ENCODE peak calls at places on chromosomes 11 and 22, in four cellular contexts. D is Calu3, H is fibroblast of the aortic adventitia, Z is AG09319. K is an unnamed sample.

GRCh38 chr22:36277482-36278291 is 24.8 kb downstream of the APOL1 start:
- DNase-seq in D (peak), H (peak), Z (no peak), K (no peak)

GRCh38 chr11:45870706-45871105 is 14.7 kb upstream of the MAPK8IP1 start:
- DNase-seq in D (no peak), H (no peak), Z (no peak), K (no peak)

GRCh38 chr11:46393231-46393616 is 1.6 kb upstream of the CHRM4 start:
- DNase-seq in D (no peak), H (no peak), Z (no peak), K (no peak)

GRCh38 chr11:6203327-6203726 is 2.0 kb upstream of the C11orf42 start:
- DNase-seq in D (no peak), H (no peak), Z (no peak), K (no peak)

GRCh38 chr11:114180301-114181055 is 115.7 kb upstream of the NNMT start:
- DNase-seq in D (peak), H (peak), Z (no peak), K (no peak)

GRCh38 chr11:13384837-13385417 is 78.1 kb downstream of the BTBD10 start:
- DNase-seq in D (peak), H (peak), Z (peak), K (no peak)

GRCh38 chr22:20021196-20022181 is 579 bp downstream of the TANGO2 start:
- DNase-seq in D (peak), H (peak), Z (peak), K (no peak)

GRCh38 chr11:110903830-110904229 is 191.6 kb upstream of the ARHGAP20 start:
- DNase-seq in D (no peak), H (no peak), Z (no peak), K (no peak)

GRCh38 chr22:23781065-23781464 is 5.7 kb upstream of the SMARCB1 start:
- DNase-seq in D (no peak), H (no peak), Z (no peak), K (no peak)

GRCh38 chr11:67045314-67045713 is 11.3 kb upstream of the RHOD start:
- DNase-seq in D (no peak), H (peak), Z (no peak), K (no peak)

GRCh38 chr11:85088286-85088685 is 538.9 kb downstream of the DLG2 start:
- DNase-seq in D (no peak), H (no peak), Z (no peak), K (no peak)

GRCh38 chr11:100619484-100619883 is 67.6 kb upstream of the ARHGAP42 start:
- DNase-seq in D (no peak), H (peak), Z (no peak), K (no peak)

GRCh38 chr11:95081412-95081811 is 8.2 kb upstream of the ENDOD1 start:
- DNase-seq in D (no peak), H (no peak), Z (no peak), K (no peak)

GRCh38 chr11:118635237-118635591 is 27.8 kb downstream of the PHLDB1 start:
- DNase-seq in D (no peak), H (no peak), Z (no peak), K (peak)

GRCh38 chr11:116879789-116880402 is 42.5 kb upstream of the APOA1 start:
- DNase-seq in D (peak), H (peak), Z (peak), K (no peak)

GRCh38 chr22:47128216-47129215 is 366.1 kb downstream of the TBC1D22A start:
- DNase-seq in D (no peak), H (no peak), Z (no peak), K (peak)

GRCh38 chr11:76781861-76782500 is 1.2 kb upstream of the TSKU start:
- DNase-seq in D (no peak), H (no peak), Z (no peak), K (no peak)

GRCh38 chr11:385594-386351 is 8.2 kb upstream of the PKP3 start:
- DNase-seq in D (no peak), H (no peak), Z (no peak), K (no peak)

GRCh38 chr11:16924462-16924825 is 89.8 kb downstream of the PLEKHA7 start:
- DNase-seq in D (no peak), H (no peak), Z (no peak), K (no peak)

GRCh38 chr11:69771466-69771865 is 3.7 kb downstream of the FGF4 start:
- DNase-seq in D (no peak), H (no peak), Z (no peak), K (no peak)

GRCh38 chr22:22110548-22111266 is 128.1 kb upstream of the TOP3B start:
- DNase-seq in D (peak), H (peak), Z (peak), K (peak)
- TF ChIP-seq CTCF in D (peak), H (peak), Z (peak), K (peak)

GRCh38 chr22:45535400-45535799 is 32.7 kb downstream of the FBLN1 start:
- DNase-seq in D (no peak), H (no peak), Z (no peak), K (no peak)
- TF ChIP-seq CTCF in D (no peak), H (no peak), Z (no peak), K (no peak)

GRCh38 chr11:124077266-124077665 is 36.1 kb upstream of the OR10G7 start:
- DNase-seq in D (no peak), H (no peak), Z (no peak), K (no peak)
- TF ChIP-seq CTCF in D (no peak), H (no peak), Z (no peak), K (no peak)

GRCh38 chr11:93770160-93770559 is 13.9 kb upstream of the MED17 start:
- DNase-seq in D (no peak), H (no peak), Z (no peak), K (no peak)

GRCh38 chr11:93772123-93772522 is 12.0 kb upstream of the MED17 start:
- DNase-seq in D (no peak), H (no peak), Z (no peak), K (no peak)

GRCh38 chr11:93773045-93773477 is 11.0 kb upstream of the MED17 start:
- DNase-seq in D (no peak), H (no peak), Z (no peak), K (no peak)

GRCh38 chr11:93773601-93774200 is 10.4 kb upstream of the MED17 start:
- DNase-seq in D (no peak), H (no peak), Z (no peak), K (no peak)

GRCh38 chr11:93775289-93775688 is 8.8 kb upstream of the MED17 start:
- DNase-seq in D (peak), H (no peak), Z (no peak), K (no peak)
- TF ChIP-seq CTCF in D (no peak), H (peak), Z (no peak), K (peak)

GRCh38 chr11:49995559-49995958 is 13.2 kb upstream of the OR4C12 start:
- DNase-seq in D (peak), H (peak), Z (peak), K (no peak)
- TF ChIP-seq CTCF in D (peak), H (peak), Z (peak), K (peak)

DNA sequence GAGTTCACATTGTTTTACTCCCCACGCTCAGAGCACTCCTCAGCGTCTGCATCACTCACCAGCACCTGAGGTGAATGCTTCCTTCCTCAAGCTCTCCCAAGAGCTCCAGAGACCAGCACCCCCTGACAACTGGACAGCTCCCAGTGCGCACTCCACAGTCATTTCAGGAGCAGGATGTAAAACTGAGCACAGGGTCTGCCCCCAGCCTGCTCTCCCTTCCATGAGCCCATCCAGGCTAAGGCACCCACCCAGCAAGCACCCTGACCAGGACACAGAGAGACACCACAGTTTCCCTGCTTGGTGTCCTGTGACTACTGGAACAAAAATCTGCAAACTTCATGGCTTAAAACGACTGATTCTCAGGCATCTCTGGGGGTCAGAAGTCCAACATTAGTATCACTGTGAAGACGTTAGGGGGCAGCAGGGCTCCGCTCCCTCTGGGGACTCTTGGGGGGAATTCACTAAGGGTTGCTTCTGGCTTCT is 3.3 kb downstream of the SCGB1D2 start:
- DNase-seq in D (peak), H (peak), Z (no peak), K (no peak)
- TF ChIP-seq CTCF in D (no peak), H (peak), Z (no peak), K (no peak)